ENCODE peak calls at places on chromosome 20, in six cellular contexts. P, D, H, I, Q and E are unnamed samples.

GRCh38 chr20:63878855-63879254 is 13.8 kb downstream of the TPD52L2 start:
- DNase-seq in P (no peak), H (no peak), I (no peak), D (no peak), Q (no peak), E (no peak)

GRCh38 chr20:37615507-37616425 is 78.1 kb upstream of the CTNNBL1 start:
- DNase-seq in H (no peak), D (no peak), Q (no peak), P (no peak), I (peak; percentile 22), E (peak; percentile 65)

GRCh38 chr20:40606237-40606636 is 82.8 kb downstream of the MAFB start:
- DNase-seq in P (no peak), Q (no peak), I (no peak), D (no peak), H (no peak), E (no peak)

GRCh38 chr20:36573103-36573797 is at the start of gene TGIF2:
- DNase-seq in H (no peak), Q (peak; percentile 90), I (peak; percentile 89), D (peak; percentile 90), P (peak; percentile 37), E (peak; percentile 99)

GRCh38 chr20:40562031-40562430 is 127.0 kb downstream of the MAFB start:
- DNase-seq in I (no peak), P (no peak), Q (no peak), D (no peak), H (no peak), E (no peak)

GRCh38 chr20:57062696-57063270 is 203.7 kb downstream of the BMP7 start:
- DNase-seq in Q (no peak), I (no peak), D (no peak), P (no peak), H (no peak), E (no peak)

GRCh38 chr20:2234788-2235187 is 61.0 kb upstream of the TGM3 start:
- DNase-seq in H (no peak), Q (no peak), P (no peak), I (no peak), D (no peak), E (no peak)

GRCh38 chr20:24657211-24657610 is 187.8 kb downstream of the SYNDIG1 start:
- DNase-seq in H (no peak), I (no peak), P (no peak), Q (no peak), D (no peak), E (no peak)

GRCh38 chr20:25271486-25272222 is 23.8 kb downstream of the PYGB start:
- DNase-seq in Q (peak; percentile 18), D (no peak), H (no peak), P (no peak), I (no peak), E (no peak)

GRCh38 chr20:17921774-17922173 is 46.8 kb downstream of the SNX5 start:
- DNase-seq in D (no peak), H (no peak), I (no peak), Q (no peak), P (no peak), E (no peak)

GRCh38 chr20:20604907-20605306 is 107.5 kb downstream of the RALGAPA2 start:
- DNase-seq in I (no peak), H (no peak), P (no peak), Q (no peak), D (no peak), E (no peak)

GRCh38 chr20:58472273-58473018 is 42.8 kb downstream of the APCDD1L start:
- DNase-seq in P (no peak), I (no peak), H (no peak), Q (no peak), D (no peak), E (no peak)

GRCh38 chr20:32474717-32474966 is 110.5 kb downstream of the NOL4L start:
- DNase-seq in Q (peak; percentile 52), P (no peak), I (no peak), D (no peak), H (no peak), E (no peak)